ENCODE peak calls at places on chromosomes 12 and 14, in five cellular contexts. B is HCT116; X is effector memory CD4-positive, alpha-beta T cell; L is tibial artery; N is CD8-positive, alpha-beta memory T cell. H is an unnamed sample. For H3K4me1, the result is how much of the 10 kb centered on the place peaks cover.

GRCh38 chr12:108633534-108634224 is at the start of gene SELPLG:
- DNase-seq in N (peak), X (peak), L (peak), B (no peak), H (peak)

GRCh38 chr14:75631453-75631831 is 29.2 kb downstream of the ERG28 start:
- DNase-seq in X (no peak), L (no peak), B (no peak), N (no peak), H (no peak)

GRCh38 chr12:114952573-114953196 is 268.7 kb upstream of the TBX3 start:
- DNase-seq in N (no peak), X (no peak), B (no peak), L (no peak), H (no peak)

GRCh38 chr12:18799561-18799960 is 61.6 kb downstream of the CAPZA3 start:
- DNase-seq in X (no peak), N (no peak), B (no peak), L (no peak), H (no peak)

GRCh38 chr12:131716282-131716681 is 5.4 kb downstream of the SFSWAP start:
- DNase-seq in N (no peak), L (no peak), X (no peak), B (no peak), H (no peak)

GRCh38 chr12:65384240-65384639 is 105.8 kb downstream of the MSRB3 start:
- DNase-seq in N (no peak), X (no peak), L (no peak), B (no peak), H (no peak)

GRCh38 chr12:84594157-84594556 is 318.4 kb downstream of the SLC6A15 start:
- DNase-seq in X (no peak), B (no peak), L (no peak), N (no peak), H (no peak)

GRCh38 chr12:56029666-56030293 is 8.9 kb downstream of the IKZF4 start:
- DNase-seq in X (no peak), N (peak), L (no peak), B (no peak), H (peak)

GRCh38 chr12:64362721-64363305 is 27.7 kb downstream of the C12orf56 start:
- DNase-seq in L (no peak), X (no peak), B (no peak), N (no peak), H (no peak)

GRCh38 chr14:54713364-54713763 is 146.4 kb downstream of the SAMD4A start:
- DNase-seq in B (no peak), X (no peak), L (no peak), N (no peak), H (no peak)

GRCh38 chr12:47377414-47378221 is 297.9 kb upstream of the AMIGO2 start:
- DNase-seq in B (no peak), L (peak), N (no peak), X (no peak), H (no peak)

GRCh38 chr12:117967512-117967911 is 1.3 kb downstream of the KSR2 start:
- DNase-seq in N (no peak), B (no peak), X (no peak), L (no peak), H (no peak)

GRCh38 chr14:54175298-54175942 is 218.8 kb upstream of the BMP4 start:
- DNase-seq in N (peak), B (peak), L (peak), X (peak), H (peak)

DNA sequence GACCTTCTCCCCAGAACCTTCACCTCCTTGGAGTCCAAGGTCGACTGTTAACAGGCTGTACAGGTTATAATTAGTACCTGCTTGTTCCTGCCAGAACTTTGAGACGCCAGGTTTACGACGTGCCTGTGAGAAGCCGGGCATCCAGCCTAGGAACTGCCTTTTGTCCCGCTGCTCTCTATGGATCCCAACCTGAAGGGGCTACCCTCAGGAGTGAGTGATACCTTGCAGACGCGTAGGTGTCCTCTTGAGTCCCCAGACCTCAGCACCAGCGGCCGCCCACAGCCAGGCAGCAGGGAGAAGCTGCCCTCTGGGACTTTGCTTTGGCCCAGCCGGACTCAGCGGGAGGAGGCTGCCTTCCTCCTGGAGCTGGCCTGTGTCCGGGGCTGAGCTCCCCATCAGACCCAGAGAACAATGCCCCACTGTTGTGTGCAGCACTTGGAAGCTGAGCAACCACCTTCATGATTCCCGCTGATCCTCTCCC is 16.2 kb downstream of the SYNE3 start:
- DNase-seq in N (no peak), X (no peak), L (peak), B (no peak), H (no peak)
- H3K4me1 ChIP-seq in N (half or more), X (under half), L (under half), B (under half), H (under half)

GRCh38 chr14:77105118-77105517 is 7.1 kb downstream of the CIPC start:
- DNase-seq in X (no peak), N (no peak), L (no peak), B (no peak), H (no peak)
- H3K4me1 ChIP-seq in X (under half), N (under half), L (under half), B (under half), H (under half)

GRCh38 chr14:61041704-61042103 is 60.7 kb downstream of the SLC38A6 start:
- DNase-seq in X (no peak), L (no peak), B (no peak), N (no peak), H (no peak)
- H3K4me1 ChIP-seq in X (under half), L (under half), B (under half), N (under half), H (under half)

GRCh38 chr12:57145460-57146059 is 1.9 kb downstream of the LRP1-AS start:
- DNase-seq in B (no peak), X (no peak), L (no peak), N (no peak), H (no peak)
- H3K4me1 ChIP-seq in B (under half), X (under half), L (under half), N (under half), H (under half)

GRCh38 chr14:51129130-51129529 is 34.2 kb upstream of the TRIM9 start:
- DNase-seq in B (no peak), L (no peak), X (no peak), N (no peak), H (no peak)

DNA sequence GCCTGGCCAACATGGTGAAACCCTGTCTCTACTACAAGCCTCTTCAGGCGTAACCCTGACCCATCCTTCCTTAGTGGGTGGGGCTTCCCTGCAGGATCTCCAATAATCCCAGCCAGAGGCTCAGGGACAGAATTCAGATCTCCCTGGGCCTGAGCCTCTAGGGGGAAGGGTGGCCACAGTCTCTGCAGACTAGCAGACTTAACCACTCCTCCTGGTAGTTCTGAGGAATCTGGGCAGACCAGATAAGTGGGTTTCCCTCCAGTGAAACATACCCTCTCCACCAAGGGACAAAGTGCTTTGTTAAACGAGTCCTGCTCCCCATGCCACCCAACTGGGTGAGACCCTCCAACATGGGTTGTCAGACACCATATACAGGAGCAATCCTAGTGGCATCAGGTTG is 36.6 kb upstream of the TRIM9 start:
- DNase-seq in L (no peak), N (no peak), X (no peak), B (no peak), H (no peak)
- H3K4me1 ChIP-seq in L (under half), N (under half), X (under half), B (under half), H (under half)

H was measured in DND-41.